ENCODE peak calls at places on chromosomes 4 and X, in seven cellular contexts. G is iris pigment epithelial cell, K is iPS-NIHi11, A is activated T-cell treated with anti-CD3 and anti-CD28 coated beads for 1 hour, U is EL, Z is NCI-H345, F is cardiac muscle cell. D is an unnamed sample.

GRCh38 chr4:151540728-151541437 is 131.9 kb downstream of the FHIP1A start:
- DNase-seq in U (peak), G (peak), K (no peak), F (peak), Z (peak), A (no peak), D (no peak)

GRCh38 chr4:38382492-38382891 is 281.5 kb upstream of the KLF3 start:
- DNase-seq in F (no peak), G (no peak), A (no peak), Z (peak), K (no peak), U (no peak), D (no peak)

GRCh38 chr4:45199736-45200135 is 473.4 kb upstream of the GNPDA2 start:
- DNase-seq in Z (no peak), A (no peak), F (no peak), K (no peak), G (no peak), U (no peak), D (no peak)

GRCh38 chrX:103658681-103659433 is 27.6 kb downstream of the MORF4L2 start:
- DNase-seq in Z (no peak), A (no peak), F (no peak), U (no peak), G (no peak), K (no peak), D (peak)

GRCh38 chr4:140807491-140808257 is 51.5 kb upstream of the TBC1D9 start:
- DNase-seq in F (no peak), K (no peak), G (peak), Z (no peak), U (peak), A (no peak), D (no peak)

GRCh38 chr4:65661469-65661868 is 8.8 kb downstream of the EPHA5 start:
- DNase-seq in G (no peak), U (no peak), Z (peak), K (no peak), F (no peak), A (no peak), D (peak)

GRCh38 chr4:119000400-119000799 is 111.7 kb downstream of the SYNPO2 start:
- DNase-seq in Z (no peak), U (no peak), G (no peak), F (no peak), K (no peak), A (no peak), D (no peak)

GRCh38 chrX:135185795-135186443 is 14.7 kb upstream of the CT55 start:
- DNase-seq in Z (peak), F (peak), K (peak), G (peak), U (peak), A (peak), D (peak)

GRCh38 chr4:171846893-171847292 is 33.7 kb downstream of the GALNTL6 start:
- DNase-seq in A (no peak), F (no peak), Z (no peak), G (no peak), U (no peak), K (no peak), D (no peak)

GRCh38 chrX:55220119-55220794 is at the start of gene PAGE5:
- DNase-seq in G (no peak), U (no peak), F (no peak), A (no peak), K (no peak), Z (no peak), D (no peak)

GRCh38 chr4:122914292-122914904 is 8.0 kb downstream of the NUDT6 start:
- DNase-seq in K (no peak), Z (no peak), U (peak), A (no peak), F (peak), G (peak), D (peak)

GRCh38 chr4:3262208-3263052 is 13.5 kb downstream of the MSANTD1 start:
- DNase-seq in F (no peak), A (no peak), U (no peak), Z (no peak), K (peak), G (no peak), D (no peak)

GRCh38 chrX:34563061-34563460 is 94.0 kb downstream of the TMEM47 start:
- DNase-seq in U (no peak), K (no peak), Z (no peak), G (no peak), A (no peak), F (no peak), D (no peak)

GRCh38 chr4:23733911-23734458 is 155.9 kb downstream of the PPARGC1A start:
- DNase-seq in A (no peak), K (no peak), F (no peak), G (no peak), U (no peak), Z (no peak), D (no peak)

GRCh38 chr4:154032914-154033313 is 244.0 kb upstream of the SFRP2 start:
- DNase-seq in U (no peak), G (no peak), F (no peak), Z (no peak), K (no peak), A (no peak), D (no peak)

GRCh38 chr4:7892212-7893019 is 47.2 kb downstream of the AFAP1 start:
- DNase-seq in A (no peak), Z (no peak), K (no peak), U (peak), G (peak), F (peak), D (no peak)

GRCh38 chrX:73839152-73839551 is 276.2 kb downstream of the CHIC1 start:
- DNase-seq in F (no peak), Z (no peak), G (no peak), A (no peak), K (no peak), U (no peak), D (no peak)

GRCh38 chr4:83858121-83858520 is 322.2 kb downstream of the GPAT3 start:
- DNase-seq in K (no peak), A (no peak), G (no peak), Z (no peak), F (no peak), U (peak), D (no peak)

GRCh38 chr4:163582688-163583087 is 88.2 kb downstream of the TMA16 start:
- DNase-seq in Z (no peak), G (no peak), K (no peak), F (no peak), U (no peak), A (no peak), D (no peak)

GRCh38 chr4:122152699-122153328 is 683 bp downstream of the BLTP1 start:
- DNase-seq in G (peak), U (peak), A (peak), K (peak), F (peak), Z (peak), D (peak)

GRCh38 chrX:65587616-65588526 is 53.3 kb upstream of the LAS1L start:
- DNase-seq in G (peak), U (peak), A (no peak), Z (no peak), K (no peak), F (peak), D (no peak)

GRCh38 chrX:110182362-110182761 is 135.5 kb downstream of the AMMECR1 start:
- DNase-seq in U (peak), F (no peak), G (peak), A (no peak), Z (no peak), K (no peak), D (no peak)

GRCh38 chr4:2660596-2661211 is 95.4 kb downstream of the TNIP2 start:
- DNase-seq in G (peak), Z (no peak), K (no peak), A (no peak), F (peak), U (no peak), D (no peak)

GRCh38 chr4:57442834-57443291 is 332.7 kb upstream of the IGFBP7 start:
- DNase-seq in U (peak), K (peak), Z (peak), A (no peak), G (peak), F (peak), D (peak)

GRCh38 chrX:10098235-10098819 is 58.4 kb upstream of the CLCN4 start:
- DNase-seq in F (no peak), A (peak), K (no peak), U (no peak), Z (no peak), G (no peak), D (no peak)

GRCh38 chrX:37678574-37678973 is 7.0 kb upstream of the XK start:
- DNase-seq in F (no peak), U (no peak), G (no peak), Z (no peak), A (no peak), K (no peak), D (no peak)

GRCh38 chr4:127505203-127505602 is 127.6 kb upstream of the INTU start:
- DNase-seq in A (no peak), G (peak), K (no peak), U (peak), F (peak), Z (no peak), D (no peak)

GRCh38 chr4:173370130-173370476 is 651 bp upstream of the SAP30 start:
- DNase-seq in F (no peak), K (no peak), Z (no peak), U (no peak), G (no peak), A (peak), D (no peak)

GRCh38 chr4:189773909-189774308 is 166.8 kb upstream of the FRG1 start:
- DNase-seq in Z (no peak), A (no peak), K (peak), U (peak), F (no peak), G (peak), D (peak)

GRCh38 chr4:95129708-95130343 is 372.1 kb downstream of the BMPR1B start:
- DNase-seq in K (no peak), F (peak), Z (no peak), A (no peak), G (peak), U (peak), D (no peak)

GRCh38 chr4:94068712-94069111 is 139.0 kb upstream of the SMARCAD1 start:
- DNase-seq in A (no peak), Z (no peak), G (peak), U (no peak), F (no peak), K (peak), D (no peak)

GRCh38 chr4:48854982-48855381 is 24.1 kb downstream of the OCIAD1 start:
- DNase-seq in Z (no peak), K (no peak), A (no peak), G (peak), U (no peak), F (peak), D (no peak)

GRCh38 chr4:69738872-69739271 is 21.5 kb downstream of the SULT1B1 start:
- DNase-seq in Z (no peak), K (no peak), G (no peak), F (no peak), U (no peak), A (no peak), D (no peak)

GRCh38 chr4:7607156-7607910 is 172.6 kb upstream of the PSAPL1 start:
- DNase-seq in U (peak), Z (no peak), K (no peak), A (no peak), F (peak), G (peak), D (no peak)

GRCh38 chrX:40855411-40855810 is 120.1 kb upstream of the MED14 start:
- DNase-seq in U (peak), Z (peak), G (no peak), F (no peak), A (no peak), K (no peak), D (peak)

GRCh38 chrX:67543818-67544217 is at the start of gene AR:
- DNase-seq in A (no peak), G (peak), K (peak), Z (no peak), F (peak), U (peak), D (no peak)

GRCh38 chr4:78644744-78645330 is 93.3 kb downstream of the ANXA3 start:
- DNase-seq in Z (peak), A (peak), K (peak), F (peak), U (peak), G (peak), D (peak)

GRCh38 chr4:37188100-37188499 is 56.4 kb upstream of the NWD2 start:
- DNase-seq in K (peak), Z (no peak), G (no peak), A (no peak), F (no peak), U (no peak), D (no peak)

GRCh38 chr4:81131066-81131465 is 84.0 kb downstream of the PRKG2 start:
- DNase-seq in Z (no peak), A (no peak), K (no peak), F (no peak), U (no peak), G (no peak), D (no peak)

D was measured in T47D.